ENCODE peak calls at places on chromosome 5, in eight cellular contexts. C, M, U, R, W, A, P and N are unnamed samples.

GRCh38 chr5:171120986-171121622 is 187.9 kb upstream of the TLX3 start:
- DNase-seq in C (no peak), M (no peak), U (no peak), R (no peak), W (no peak), A (no peak), P (no peak), N (no peak)

GRCh38 chr5:107570805-107571531 is 99.8 kb downstream of the EFNA5 start:
- DNase-seq in C (peak; percentile 41), M (no peak), U (no peak), R (no peak), W (peak; percentile 80), A (peak; percentile 96), P (peak; percentile 55), N (peak; percentile 65)

GRCh38 chr5:16700081-16700480 is 83.3 kb upstream of the RETREG1 start:
- DNase-seq in C (no peak), M (no peak), U (no peak), R (no peak), W (no peak), A (no peak), P (no peak), N (no peak)

GRCh38 chr5:31866166-31866565 is 227.2 kb downstream of the PDZD2 start:
- DNase-seq in C (no peak), M (no peak), U (no peak), R (peak; percentile 48), W (peak; percentile 36), A (no peak), P (no peak), N (no peak)

GRCh38 chr5:80291776-80292175 is 28.0 kb upstream of the SPZ1 start:
- DNase-seq in C (no peak), M (no peak), U (no peak), R (no peak), W (no peak), A (no peak), P (no peak), N (no peak)

GRCh38 chr5:68490401-68490800 is 274.8 kb downstream of the PIK3R1 start:
- DNase-seq in C (no peak), M (no peak), U (no peak), R (no peak), W (no peak), A (no peak), P (no peak), N (no peak)

GRCh38 chr5:14268236-14268701 is 125.1 kb downstream of the TRIO start:
- DNase-seq in C (peak; percentile 32), M (peak; percentile 46), U (peak; percentile 87), R (no peak), W (peak; percentile 75), A (no peak), P (no peak), N (peak; percentile 71)

GRCh38 chr5:173281910-173282309 is 46.3 kb downstream of the STC2 start:
- DNase-seq in C (peak; percentile 45), M (peak; percentile 27), U (no peak), R (no peak), W (peak; percentile 86), A (no peak), P (no peak), N (peak; percentile 35)

GRCh38 chr5:58056546-58056945 is 403.3 kb downstream of the PLK2 start:
- DNase-seq in C (peak; percentile 24), M (peak; percentile 54), U (peak; percentile 63), R (no peak), W (no peak), A (no peak), P (no peak), N (no peak)

GRCh38 chr5:113163328-113163727 is 186.7 kb downstream of the DCP2 start:
- DNase-seq in C (peak; percentile 41), M (no peak), U (peak; percentile 62), R (no peak), W (no peak), A (no peak), P (no peak), N (no peak)

GRCh38 chr5:116411101-116411571 is 163.5 kb downstream of the SEMA6A start:
- DNase-seq in C (peak; percentile 46), M (peak; percentile 54), U (no peak), R (no peak), W (peak; percentile 32), A (no peak), P (no peak), N (no peak)

GRCh38 chr5:31809037-31809910 is 170.3 kb downstream of the PDZD2 start:
- DNase-seq in C (peak; percentile 85), M (peak; percentile 69), U (peak; percentile 54), R (peak; percentile 87), W (peak; percentile 92), A (peak; percentile 70), P (peak; percentile 67), N (peak; percentile 71)

GRCh38 chr5:177311723-177312648 is at the start of gene MXD3:
- DNase-seq in C (peak; percentile 96), M (peak; percentile 88), U (peak; percentile 74), R (peak; percentile 99), W (peak; percentile 99), A (peak; percentile 98), P (peak; percentile 97), N (peak; percentile 99)

GRCh38 chr5:73770601-73771025 is 144.6 kb downstream of the ARHGEF28 start:
- DNase-seq in C (no peak), M (no peak), U (no peak), R (no peak), W (no peak), A (no peak), P (no peak), N (no peak)

GRCh38 chr5:10021248-10021647 is 228.4 kb downstream of the ATPSCKMT start:
- DNase-seq in C (peak; percentile 9), M (no peak), U (no peak), R (no peak), W (no peak), A (no peak), P (no peak), N (no peak)
- TF ChIP-seq CTCF in C (peak; percentile 23), M (peak; percentile 29), U (no peak), R (no peak), W (peak; percentile 34), A (no peak), P (no peak), N (no peak)

DNA sequence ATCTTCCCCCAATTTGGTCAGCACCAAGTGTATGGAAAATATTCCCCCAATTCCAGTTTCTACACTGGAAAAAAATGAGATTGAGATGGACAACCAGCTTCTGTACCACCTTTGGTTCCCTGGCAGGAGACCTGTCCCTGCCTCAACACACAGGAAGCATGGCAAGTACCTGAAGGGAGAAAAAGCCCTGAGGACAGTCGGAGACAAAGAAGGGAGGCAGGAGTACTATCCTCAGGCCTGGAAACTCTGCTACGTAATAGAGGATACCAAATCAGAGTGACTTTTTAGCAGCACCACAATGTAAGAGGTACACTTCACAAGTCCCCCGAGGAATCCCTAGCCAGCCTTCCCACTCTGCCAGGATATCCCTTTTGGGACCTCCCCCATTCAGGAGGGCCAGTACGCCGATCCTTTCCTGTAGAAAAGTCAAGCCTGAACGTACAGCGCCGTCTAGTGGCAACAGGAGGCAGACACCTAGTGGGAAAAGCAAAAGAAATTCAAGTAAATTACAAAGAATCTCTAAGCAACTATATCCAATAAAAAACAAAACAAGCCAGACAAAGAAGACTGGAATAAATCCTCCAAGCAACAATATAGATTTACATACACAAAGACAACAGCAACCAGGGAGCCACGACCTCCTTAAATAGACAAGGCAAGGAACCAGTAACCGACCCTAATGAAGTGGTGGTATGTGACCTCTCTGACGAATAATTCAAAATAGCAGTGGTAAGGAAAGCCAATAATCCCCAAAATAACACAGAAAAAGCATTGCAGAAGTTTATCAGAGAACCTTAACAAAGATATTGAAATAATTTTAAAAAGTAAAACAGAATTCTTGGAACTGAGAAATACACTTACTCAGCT is 63.3 kb upstream of the SLCO6A1 start:
- DNase-seq in C (peak; percentile 55), M (peak; percentile 39), U (no peak), R (no peak), W (peak; percentile 92), A (peak; percentile 57), P (peak; percentile 23), N (peak; percentile 57)
- TF ChIP-seq CTCF in C (peak; percentile 87), M (peak; percentile 92), U (peak; percentile 48), R (no peak), W (peak; percentile 95), A (peak; percentile 93), P (peak; percentile 71), N (peak; percentile 74)

GRCh38 chr5:6134281-6134680 is 244.1 kb downstream of the MED10 start:
- DNase-seq in C (no peak), M (no peak), U (no peak), R (no peak), W (no peak), A (no peak), P (no peak), N (no peak)
- TF ChIP-seq CTCF in C (no peak), M (no peak), U (no peak), R (no peak), W (no peak), A (no peak), P (no peak), N (no peak)

GRCh38 chr5:143618146-143618545 is 193.8 kb upstream of the HMHB1 start:
- DNase-seq in C (no peak), M (no peak), U (no peak), R (no peak), W (no peak), A (no peak), P (no peak), N (no peak)

GRCh38 chr5:143614831-143615230 is 197.1 kb upstream of the HMHB1 start:
- DNase-seq in C (no peak), M (no peak), U (no peak), R (no peak), W (no peak), A (no peak), P (no peak), N (no peak)

GRCh38 chr5:143613329-143613728 is 198.6 kb upstream of the HMHB1 start:
- DNase-seq in C (no peak), M (no peak), U (no peak), R (no peak), W (no peak), A (peak; percentile 37), P (no peak), N (no peak)

GRCh38 chr5:143624465-143624864 is 187.5 kb upstream of the HMHB1 start:
- DNase-seq in C (no peak), M (no peak), U (no peak), R (no peak), W (no peak), A (no peak), P (no peak), N (no peak)

DNA sequence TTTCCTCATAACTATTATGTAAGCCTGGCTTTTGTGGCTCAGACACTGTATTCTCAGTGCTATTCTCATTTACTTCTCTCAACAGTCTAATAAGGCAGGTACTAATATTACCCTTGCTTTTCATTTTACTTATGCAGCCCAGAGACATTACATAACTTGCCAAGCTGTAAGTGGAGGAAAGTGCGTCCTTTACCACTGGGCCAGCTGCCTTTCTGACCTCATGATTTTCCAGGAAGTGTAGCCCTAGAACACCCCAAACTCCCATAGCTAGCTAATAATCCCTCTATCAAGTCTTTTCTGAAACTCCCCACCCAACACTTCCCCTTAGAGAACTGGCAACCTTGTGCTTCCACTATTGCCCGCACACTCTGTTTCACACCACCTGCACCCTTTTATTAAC is 192.9 kb upstream of the HMHB1 start:
- DNase-seq in C (no peak), M (no peak), U (no peak), R (no peak), W (no peak), A (no peak), P (no peak), N (no peak)
- TF ChIP-seq CTCF in C (no peak), M (no peak), U (no peak), R (no peak), W (no peak), A (no peak), P (no peak), N (no peak)

GRCh38 chr5:154467655-154468354 is 10.2 kb downstream of the HAND1 start:
- DNase-seq in C (peak; percentile 80), M (peak; percentile 72), U (no peak), R (peak; percentile 95), W (peak; percentile 95), A (peak; percentile 87), P (peak; percentile 87), N (peak; percentile 91)
- TF ChIP-seq CTCF in C (peak; percentile 88), M (peak; percentile 90), U (peak; percentile 74), R (no peak), W (peak; percentile 97), A (peak; percentile 92), P (peak; percentile 94), N (peak; percentile 96)